ENCODE peak calls at places on chromosomes 1 and 21, in nine cellular contexts. One of them, this sample, is unnamed.

GRCh38 chr1:230375795-230376194 is 50.3 kb downstream of the PGBD5 start:
- DNase-seq in tibial artery: no peak
- DNase-seq in Jurkat, Clone E6-1: no peak
- DNase-seq in PC-3: no peak
- DNase-seq in COR-L47: no peak
- DNase-seq in astrocyte of the spinal cord: no peak
- DNase-seq in Kasumi-1: no peak
- DNase-seq in endothelial cell: no peak
- DNase-seq in GM04504: no peak
- DNase-seq in this sample: no peak

GRCh38 chr1:102640872-102641271 is 467.4 kb downstream of the COL11A1 start:
- DNase-seq in COR-L47: no peak
- DNase-seq in GM04504: no peak
- DNase-seq in Jurkat, Clone E6-1: no peak
- DNase-seq in tibial artery: no peak
- DNase-seq in astrocyte of the spinal cord: no peak
- DNase-seq in PC-3: no peak
- DNase-seq in endothelial cell: no peak
- DNase-seq in Kasumi-1: no peak
- DNase-seq in this sample: no peak

GRCh38 chr1:196660912-196661311 is 9.1 kb downstream of the CFH start:
- DNase-seq in COR-L47: peak; percentile 41
- DNase-seq in tibial artery: no peak
- DNase-seq in Jurkat, Clone E6-1: peak; percentile 23
- DNase-seq in PC-3: peak; percentile 47
- DNase-seq in Kasumi-1: peak; percentile 43
- DNase-seq in astrocyte of the spinal cord: peak; percentile 62
- DNase-seq in endothelial cell: no peak
- DNase-seq in GM04504: no peak
- DNase-seq in this sample: peak; percentile 63

GRCh38 chr21:38476385-38476784 is 21.9 kb downstream of the ERG start:
- DNase-seq in tibial artery: no peak
- DNase-seq in GM04504: no peak
- DNase-seq in Kasumi-1: peak; percentile 98
- DNase-seq in endothelial cell: peak; percentile 72
- DNase-seq in COR-L47: no peak
- DNase-seq in PC-3: no peak
- DNase-seq in Jurkat, Clone E6-1: peak; percentile 98
- DNase-seq in astrocyte of the spinal cord: no peak
- DNase-seq in this sample: peak; percentile 20

GRCh38 chr1:72075411-72075810 is 206.9 kb downstream of the NEGR1 start:
- DNase-seq in endothelial cell: no peak
- DNase-seq in Jurkat, Clone E6-1: no peak
- DNase-seq in Kasumi-1: no peak
- DNase-seq in PC-3: no peak
- DNase-seq in astrocyte of the spinal cord: no peak
- DNase-seq in COR-L47: no peak
- DNase-seq in GM04504: no peak
- DNase-seq in tibial artery: no peak
- DNase-seq in this sample: no peak

GRCh38 chr1:22471078-22471477 is 19.4 kb downstream of the ZBTB40 start:
- DNase-seq in GM04504: peak; percentile 6
- DNase-seq in endothelial cell: no peak
- DNase-seq in COR-L47: no peak
- DNase-seq in PC-3: no peak
- DNase-seq in tibial artery: peak; percentile 60
- DNase-seq in Kasumi-1: no peak
- DNase-seq in Jurkat, Clone E6-1: no peak
- DNase-seq in astrocyte of the spinal cord: peak; percentile 48
- DNase-seq in this sample: peak; percentile 79

GRCh38 chr1:23384312-23385058 is 14.8 kb upstream of the ZNF436 start:
- DNase-seq in endothelial cell: no peak
- DNase-seq in PC-3: peak; percentile 78
- DNase-seq in Jurkat, Clone E6-1: no peak
- DNase-seq in tibial artery: no peak
- DNase-seq in Kasumi-1: no peak
- DNase-seq in astrocyte of the spinal cord: peak; percentile 52
- DNase-seq in COR-L47: no peak
- DNase-seq in GM04504: no peak
- DNase-seq in this sample: no peak

GRCh38 chr1:24483441-24483840 is 19.2 kb upstream of the RCAN3 start:
- DNase-seq in GM04504: no peak
- DNase-seq in Kasumi-1: no peak
- DNase-seq in endothelial cell: no peak
- DNase-seq in PC-3: no peak
- DNase-seq in tibial artery: no peak
- DNase-seq in astrocyte of the spinal cord: no peak
- DNase-seq in Jurkat, Clone E6-1: peak; percentile 89
- DNase-seq in COR-L47: no peak
- DNase-seq in this sample: no peak

This sample was measured in cardiac muscle cell.